ENCODE peak calls at places on chromosomes 13 and 19, in four cellular contexts. F is esophagus squamous epithelium, J is mammary epithelial cell, X is testis. N is an unnamed sample.

GRCh38 chr19:441213-441823 is 19.5 kb downstream of the SHC2 start:
- DNase-seq in J (no peak), X (no peak), F (no peak), N (no peak)

GRCh38 chr13:40446365-40446764 is 220.1 kb downstream of the FOXO1 start:
- DNase-seq in F (no peak), X (no peak), J (no peak), N (peak)

GRCh38 chr19:48568345-48568886 is 16.4 kb downstream of the SULT2B1 start:
- DNase-seq in X (peak), F (no peak), J (peak), N (peak)

GRCh38 chr13:42760949-42761348 is 20.4 kb upstream of the FAM216B start:
- DNase-seq in J (no peak), F (no peak), X (no peak), N (peak)

GRCh38 chr13:51684076-51684475 is 99.8 kb downstream of the WDFY2 start:
- DNase-seq in J (no peak), X (no peak), F (no peak), N (peak)

GRCh38 chr13:77460195-77460594 is 75.3 kb upstream of the SCEL start:
- DNase-seq in X (peak), J (no peak), F (no peak), N (peak)

GRCh38 chr19:38514812-38515633 is 81.5 kb downstream of the RYR1 start:
- DNase-seq in F (no peak), X (peak), J (peak), N (peak)

GRCh38 chr13:99528547-99528946 is 27.3 kb downstream of the TM9SF2 start:
- DNase-seq in F (no peak), X (no peak), J (no peak), N (no peak)

GRCh38 chr13:71770710-71771109 is 96.3 kb downstream of the DACH1 start:
- DNase-seq in X (no peak), J (no peak), F (no peak), N (no peak)

GRCh38 chr19:27522223-27522622 is 1690.7 kb downstream of the UQCRFS1 start:
- DNase-seq in X (no peak), F (no peak), J (no peak), N (no peak)

GRCh38 chr13:34555988-34556387 is 386.1 kb upstream of the NBEA start:
- DNase-seq in F (no peak), J (no peak), X (no peak), N (no peak)

GRCh38 chr13:85864963-85865530 is 65.8 kb upstream of the SLITRK6 start:
- DNase-seq in F (no peak), J (peak), X (peak), N (peak)

GRCh38 chr13:112779856-112780604 is 90.2 kb downstream of the ATP11A start:
- DNase-seq in X (no peak), F (no peak), J (no peak), N (no peak)

GRCh38 chr19:48637948-48638830 is 1.0 kb upstream of the DBP start:
- DNase-seq in F (peak), X (peak), J (peak), N (peak)

GRCh38 chr13:51823861-51824260 is 19.9 kb upstream of the DHRS12 start:
- DNase-seq in J (no peak), F (no peak), X (no peak), N (no peak)

GRCh38 chr13:114032121-114032799 is 58.4 kb upstream of the C13orf46 start:
- DNase-seq in J (no peak), F (no peak), X (no peak), N (peak)

GRCh38 chr19:57171551-57172081 is 4.3 kb upstream of the DUXA start:
- DNase-seq in X (peak), J (peak), F (no peak), N (peak)

GRCh38 chr13:44211286-44211685 is 162.3 kb upstream of the SERP2 start:
- DNase-seq in F (no peak), J (no peak), X (no peak), N (no peak)

GRCh38 chr19:39679056-39679790 is 23.5 kb downstream of the LGALS16 start:
- DNase-seq in F (no peak), X (no peak), J (no peak), N (no peak)

GRCh38 chr13:65592757-65593156 is 1637.4 kb downstream of the PCDH9 start:
- DNase-seq in X (no peak), F (no peak), J (no peak), N (no peak)

GRCh38 chr19:45920458-45920857 is 5.9 kb upstream of the NANOS2 start:
- DNase-seq in J (no peak), X (no peak), F (no peak), N (no peak)

GRCh38 chr13:94860981-94861407 is 148.6 kb upstream of the SOX21 start:
- DNase-seq in X (no peak), J (no peak), F (no peak), N (peak)

GRCh38 chr19:35247526-35248309 is 1.1 kb upstream of the LSR start:
- DNase-seq in F (no peak), J (peak), X (peak), N (no peak)

GRCh38 chr19:46371371-46371901 is 24.5 kb downstream of the PPP5C start:
- DNase-seq in J (peak), X (no peak), F (no peak), N (no peak)

GRCh38 chr19:14059652-14060155 is 2.2 kb downstream of the PALM3 start:
- DNase-seq in F (no peak), X (no peak), J (no peak), N (no peak)

GRCh38 chr13:68234278-68234677 is 1004.1 kb upstream of the PCDH9 start:
- DNase-seq in X (no peak), J (peak), F (no peak), N (peak)

GRCh38 chr19:14114854-14115253 is 2.7 kb downstream of the PRKACA start:
- DNase-seq in J (no peak), F (no peak), X (peak), N (peak)

GRCh38 chr19:47284324-47284899 is 9.7 kb downstream of the INAFM1 start:
- DNase-seq in F (no peak), J (peak), X (peak), N (peak)

GRCh38 chr19:10112037-10112751 is 701 bp downstream of the P2RY11 start:
- DNase-seq in F (no peak), X (no peak), J (no peak), N (no peak)

GRCh38 chr19:46515879-46516350 is 20.2 kb upstream of the PNMA8B start:
- DNase-seq in X (no peak), J (peak), F (no peak), N (peak)

GRCh38 chr13:45200701-45201230 is at the start of gene KCTD4:
- DNase-seq in F (no peak), J (peak), X (no peak), N (no peak)

GRCh38 chr13:74929436-74929835 is 552.5 kb downstream of the TBC1D4 start:
- DNase-seq in F (no peak), X (no peak), J (no peak), N (peak)

GRCh38 chr13:99275093-99275469 is 16.9 kb upstream of the GPR18 start:
- DNase-seq in X (no peak), J (peak), F (no peak), N (peak)

GRCh38 chr19:3369337-3370213 is 3.2 kb downstream of the NFIC start:
- DNase-seq in J (peak), X (peak), F (no peak), N (peak)

GRCh38 chr13:33859691-33860303 is 41.8 kb downstream of the RFC3 start:
- DNase-seq in F (no peak), J (peak), X (no peak), N (peak)

DNA sequence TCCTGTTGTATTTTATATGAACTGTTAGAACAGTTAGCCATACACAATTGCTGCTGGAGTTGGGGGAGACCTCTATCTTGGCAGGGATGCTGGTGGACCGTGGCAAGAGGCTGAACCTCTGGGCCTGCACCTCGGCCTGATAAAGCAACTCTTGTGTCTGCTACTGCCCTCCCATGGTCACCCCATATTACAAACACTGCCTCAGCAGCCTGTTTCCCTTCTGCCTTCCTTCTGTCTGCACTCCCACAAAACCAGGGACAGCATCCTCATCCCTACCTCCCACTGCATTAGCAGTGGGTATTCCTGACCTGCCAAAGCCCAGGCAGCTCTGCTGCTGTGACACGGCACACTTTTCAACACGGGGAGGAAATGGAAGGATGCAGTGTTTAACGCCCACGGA is 456.4 kb downstream of the FGF14 start:
- DNase-seq in X (no peak), J (no peak), F (no peak), N (no peak)
- TF ChIP-seq CTCF in X (no peak), J (no peak), F (no peak), N (no peak)

DNA sequence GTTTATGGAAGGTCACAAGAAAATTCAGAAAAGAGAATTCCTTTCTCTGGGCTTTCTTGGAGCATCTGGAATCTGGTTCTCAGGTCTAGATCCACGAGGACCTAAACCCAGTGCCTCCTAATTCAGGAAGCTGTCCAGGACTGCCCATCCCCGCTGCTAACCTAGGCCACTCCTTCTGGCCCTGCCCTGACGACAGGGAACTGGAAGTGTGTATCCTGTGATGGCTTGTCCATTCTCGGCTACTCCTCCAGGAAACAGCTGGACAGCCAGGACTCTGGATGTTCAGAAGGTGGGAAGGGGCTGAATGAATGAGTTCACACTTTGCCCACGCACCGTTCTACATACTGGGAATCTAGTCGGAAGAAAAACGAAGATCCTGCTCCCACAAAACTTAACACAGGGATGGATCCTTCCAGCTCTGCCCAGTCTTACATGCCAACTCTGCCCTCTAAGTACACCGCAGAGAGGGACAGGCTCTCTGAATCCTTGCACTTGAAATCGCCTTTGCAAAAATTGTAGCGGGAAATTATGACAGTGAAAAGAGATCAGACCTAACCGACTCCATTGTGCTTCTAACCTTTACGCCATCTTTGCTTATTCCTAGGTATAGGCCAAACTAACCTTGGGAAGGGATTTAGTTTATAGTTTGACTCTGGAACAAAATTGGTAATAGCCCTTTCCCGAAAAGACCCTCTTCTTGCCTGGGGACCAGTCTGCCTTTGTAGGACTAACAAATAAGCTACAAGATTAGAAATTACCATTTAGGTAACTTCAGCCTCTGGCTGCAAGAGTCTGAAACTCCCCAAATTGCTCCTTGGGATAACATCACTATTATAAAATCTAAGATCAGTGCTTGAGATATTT is 1.8 kb downstream of the LSM4 start:
- DNase-seq in F (no peak), X (no peak), J (no peak), N (no peak)
- H3K4me3 ChIP-seq in F (no peak), X (no peak), J (no peak), N (no peak)

GRCh38 chr13:38687246-38688229 is 661 bp downstream of the FREM2 start:
- DNase-seq in J (peak), F (no peak), X (no peak), N (peak)
- TF ChIP-seq CTCF in J (no peak), F (no peak), X (no peak), N (no peak)

GRCh38 chr13:60439201-60439600 is 42.2 kb downstream of the TDRD3 start:
- DNase-seq in J (no peak), X (no peak), F (no peak), N (no peak)

GRCh38 chr13:60433505-60433904 is 36.5 kb downstream of the TDRD3 start:
- DNase-seq in F (no peak), X (no peak), J (no peak), N (no peak)

GRCh38 chr13:60441761-60442160 is 44.7 kb downstream of the TDRD3 start:
- DNase-seq in F (no peak), X (no peak), J (no peak), N (no peak)

GRCh38 chr13:60431108-60431700 is 34.2 kb downstream of the TDRD3 start:
- DNase-seq in F (no peak), J (peak), X (no peak), N (peak)

DNA sequence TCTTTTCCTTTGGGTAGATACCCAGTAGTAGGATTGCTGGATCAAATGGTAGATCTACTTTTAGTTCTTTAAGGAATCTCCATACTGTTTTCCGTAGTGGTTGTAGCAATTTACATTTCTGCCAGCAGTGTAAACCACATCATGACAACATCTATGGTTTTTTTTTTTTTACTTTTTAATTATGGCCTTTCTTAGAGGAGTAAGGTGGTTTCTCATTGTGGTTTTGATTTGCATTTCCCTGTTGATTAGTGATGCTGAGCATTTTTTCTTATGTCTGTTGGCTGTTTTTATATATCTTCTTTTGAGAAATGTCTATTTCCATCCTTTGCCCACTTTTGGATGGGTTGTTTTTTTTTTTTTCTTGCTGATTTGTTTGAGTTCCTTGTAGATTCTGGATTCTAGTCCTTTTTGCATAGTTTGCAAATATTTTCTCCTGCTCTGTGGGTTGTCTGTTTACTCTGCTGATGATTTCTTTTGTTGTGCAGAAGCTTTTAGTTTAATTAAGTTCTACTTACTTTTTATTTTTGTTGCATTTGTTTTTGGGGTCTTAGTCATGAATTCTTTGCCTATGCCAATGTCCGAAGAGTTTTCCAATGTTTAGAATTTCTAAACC is 38.8 kb downstream of the TDRD3 start:
- DNase-seq in J (no peak), F (no peak), X (no peak), N (no peak)
- H3K4me3 ChIP-seq in J (no peak), F (no peak), X (no peak), N (no peak)

GRCh38 chr13:35839746-35840273 is 291.4 kb downstream of the DCLK1 start:
- DNase-seq in X (no peak), J (no peak), F (no peak), N (no peak)

GRCh38 chr13:35836476-35836875 is 294.7 kb downstream of the DCLK1 start:
- DNase-seq in X (no peak), J (no peak), F (no peak), N (no peak)

GRCh38 chr13:35838356-35838755 is 292.8 kb downstream of the DCLK1 start:
- DNase-seq in X (no peak), F (no peak), J (peak), N (peak)

GRCh38 chr13:35840991-35841604 is 290.1 kb downstream of the DCLK1 start:
- DNase-seq in F (no peak), J (no peak), X (peak), N (no peak)
- TF ChIP-seq CTCF in F (no peak), J (no peak), X (no peak), N (no peak)

GRCh38 chr13:26052136-26052736 is 420 bp upstream of the SHISA2 start:
- DNase-seq in X (no peak), F (no peak), J (no peak), N (no peak)
- H3K4me3 ChIP-seq in X (peak), F (peak), J (no peak), N (no peak)